ENCODE peak calls at places on chromosomes 13 and 19, in four cellular contexts. U, V, B and C are unnamed samples.

GRCh38 chr13:54248306-54248705 is 1219.7 kb downstream of the OLFM4 start:
- DNase-seq in U (no peak), V (no peak), B (no peak), C (no peak)

GRCh38 chr19:12779162-12779993 is 4.0 kb upstream of the HOOK2 start:
- DNase-seq in U (no peak), V (peak; percentile 95), B (no peak), C (no peak)

GRCh38 chr19:44851427-44851826 is 5.3 kb downstream of the NECTIN2 start:
- DNase-seq in U (no peak), V (no peak), B (no peak), C (no peak)

GRCh38 chr19:56108447-56109195 is 12.5 kb downstream of the ZNF787 start:
- DNase-seq in U (no peak), V (peak; percentile 76), B (no peak), C (no peak)

GRCh38 chr19:19209372-19209771 is 2.4 kb upstream of the NCAN start:
- DNase-seq in U (no peak), V (no peak), B (no peak), C (no peak)

GRCh38 chr19:51712461-51713081 is 11.2 kb downstream of the HAS1 start:
- DNase-seq in U (no peak), V (peak; percentile 67), B (no peak), C (no peak)

GRCh38 chr19:15291089-15291488 is 41.2 kb downstream of the BRD4 start:
- DNase-seq in U (no peak), V (no peak), B (no peak), C (no peak)

GRCh38 chr19:9913237-9914000 is 22.9 kb downstream of the OLFM2 start:
- DNase-seq in U (no peak), V (no peak), B (no peak), C (peak; percentile 66)

GRCh38 chr19:35162471-35163326 is 8.2 kb downstream of the FXYD5 start:
- DNase-seq in U (no peak), V (no peak), B (no peak), C (no peak)

DNA sequence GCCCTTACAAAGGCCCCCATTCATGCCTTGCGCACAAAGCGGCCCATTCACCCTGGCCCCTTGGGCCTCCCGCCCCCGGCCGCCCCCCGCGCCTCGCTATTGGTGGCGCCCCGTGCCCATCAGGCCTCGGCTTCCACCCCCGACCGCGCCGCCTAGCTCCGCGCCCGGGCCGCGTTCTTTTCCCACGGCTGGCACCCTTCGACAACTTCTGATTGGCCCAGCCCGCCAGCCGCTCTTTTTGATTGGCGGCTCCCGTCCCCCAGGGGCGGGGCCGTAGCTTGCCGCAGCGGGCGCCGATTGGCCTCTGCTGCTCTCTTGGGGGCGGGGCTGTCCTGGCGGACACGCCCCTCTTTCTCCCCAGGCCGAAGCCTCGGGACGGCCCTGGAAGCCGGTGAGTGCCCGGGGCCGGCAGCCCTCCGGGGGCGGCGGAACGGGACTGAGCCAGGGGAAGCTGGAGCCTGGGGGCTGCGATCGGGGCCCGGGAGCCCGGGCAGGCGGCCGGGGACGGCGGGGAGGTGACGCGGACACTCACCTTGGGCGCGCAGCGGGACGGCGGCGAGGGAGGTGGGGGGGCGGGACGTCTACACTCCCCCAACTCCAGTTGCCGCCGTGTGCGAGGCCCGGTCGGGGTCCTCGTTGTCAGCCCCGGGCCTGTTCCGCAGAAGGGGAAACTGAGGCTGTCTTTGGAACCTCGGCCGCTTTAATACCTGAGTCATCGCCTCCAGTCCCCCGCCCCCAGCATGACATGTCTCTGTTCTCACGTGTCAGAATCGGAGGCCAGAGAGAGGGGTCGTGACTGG is at the start of gene MYH14:
- DNase-seq in U (peak; percentile 70), V (peak; percentile 3), B (peak; percentile 95), C (peak; percentile 93)
- TF ChIP-seq CTCF in U (no peak), V (no peak), B (no peak), C (no peak)

GRCh38 chr19:16853066-16853465 is 23.9 kb downstream of the SIN3B start:
- DNase-seq in U (no peak), V (no peak), B (no peak), C (no peak)
- TF ChIP-seq CTCF in U (no peak), V (no peak), B (no peak), C (no peak)

DNA sequence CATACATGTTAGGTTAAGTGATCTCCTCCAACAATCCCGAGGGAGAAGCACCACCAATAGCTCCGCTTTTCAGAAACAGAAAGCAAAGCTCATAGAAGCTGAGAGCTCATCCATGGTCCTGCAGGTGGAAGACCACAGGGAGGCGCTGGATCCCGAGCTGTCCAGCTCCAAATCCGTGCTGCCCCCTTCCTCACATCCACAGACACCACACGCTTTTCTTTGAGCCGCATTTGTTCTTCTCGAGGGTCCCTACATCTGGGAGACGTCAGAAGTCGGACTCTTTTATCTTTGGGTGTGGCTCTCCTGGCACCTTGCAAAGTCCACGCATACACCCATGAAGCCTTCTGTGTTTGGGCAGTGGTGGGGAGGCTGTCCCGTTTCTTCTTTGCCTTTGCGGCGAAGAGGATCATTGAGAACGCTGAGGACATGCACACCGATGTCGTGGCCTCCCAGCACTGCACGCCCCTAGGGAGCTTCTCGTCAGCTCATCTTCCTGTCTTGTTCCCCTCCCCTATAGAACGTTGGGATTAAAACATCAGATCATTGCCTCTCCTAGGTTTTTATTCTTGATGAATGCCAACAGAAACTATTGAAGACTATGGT is 184.8 kb downstream of the TEX29 start:
- DNase-seq in U (no peak), V (no peak), B (no peak), C (peak; percentile 66)
- TF ChIP-seq CTCF in U (peak; percentile 61), V (no peak), B (peak; percentile 17), C (peak; percentile 63)

DNA sequence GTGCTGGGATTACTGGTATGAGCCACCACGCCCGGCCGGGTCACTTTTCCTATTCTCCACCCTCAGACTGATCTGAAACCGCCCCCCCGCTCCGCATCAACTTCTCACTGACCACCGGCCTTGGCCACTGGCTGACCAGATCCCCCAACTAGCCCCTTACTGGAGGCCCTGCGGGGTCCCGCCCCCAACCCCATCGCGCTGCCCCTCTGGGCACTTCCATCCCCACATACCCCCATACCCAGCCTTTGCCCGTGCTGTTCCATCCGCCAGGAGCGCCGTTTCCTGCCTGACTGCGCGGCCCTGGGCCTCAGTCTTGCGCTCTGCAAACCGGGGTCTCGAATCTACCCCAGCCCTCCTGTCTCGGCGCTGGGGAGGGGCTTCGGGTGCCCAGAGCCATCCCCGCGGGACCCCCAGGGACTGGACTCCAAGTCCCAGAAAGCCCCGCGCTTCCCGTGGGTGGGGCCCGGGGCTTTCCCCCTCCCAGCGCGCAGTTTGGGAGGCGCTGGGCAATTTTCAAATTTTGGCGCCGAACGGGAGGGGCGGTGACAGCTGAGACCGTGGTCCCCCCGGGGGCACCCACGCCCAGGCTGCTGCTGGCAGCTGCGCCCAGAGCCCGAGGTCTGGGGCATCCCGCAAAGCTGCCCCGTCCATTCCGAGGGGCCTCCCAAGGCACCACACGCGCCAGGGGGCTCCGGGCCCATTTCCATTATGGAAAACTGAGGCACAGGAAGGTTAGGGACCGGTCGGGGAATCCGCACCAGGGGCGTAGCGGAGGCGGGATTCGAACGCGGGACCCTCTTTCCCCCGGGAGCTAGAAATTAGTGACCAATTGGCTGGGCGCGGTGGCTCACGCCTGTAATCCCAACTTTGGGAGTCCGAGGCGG is 5.2 kb upstream of the LMNB2 start:
- DNase-seq in U (no peak), V (peak; percentile 55), B (peak; percentile 42), C (peak; percentile 63)
- TF ChIP-seq CTCF in U (peak; percentile 44), V (peak; percentile 20), B (no peak), C (no peak)

DNA sequence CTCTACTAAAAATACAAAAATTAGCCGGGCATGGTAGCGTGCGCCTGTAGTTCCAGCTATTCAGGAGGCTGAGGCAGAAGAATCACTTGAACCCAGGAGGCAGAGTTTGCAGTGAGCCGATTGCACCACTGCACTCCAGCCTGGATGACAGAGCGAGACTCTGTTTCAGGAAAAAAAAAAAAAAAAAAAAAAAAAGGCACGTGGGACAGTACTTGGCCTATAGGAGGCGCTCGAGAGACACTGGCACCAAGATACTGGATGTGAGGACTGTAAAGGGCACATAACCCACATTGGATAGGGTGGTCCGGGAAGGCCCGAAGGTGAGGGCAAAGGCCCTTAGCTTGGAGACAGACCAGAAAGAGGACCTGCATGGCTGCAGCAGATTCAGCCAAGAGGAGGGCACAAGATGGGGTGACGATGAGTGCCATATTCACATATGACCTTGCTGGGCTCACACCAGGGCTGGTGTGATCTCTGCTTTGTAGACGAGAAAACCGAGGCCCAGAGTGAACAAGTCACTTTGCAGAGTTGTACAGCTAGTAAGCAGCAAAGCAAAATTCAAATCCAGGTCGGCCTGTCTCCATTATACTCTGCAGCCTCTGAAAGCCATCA is 89.4 kb downstream of the DPF1 start:
- DNase-seq in U (no peak), V (peak; percentile 60), B (no peak), C (peak; percentile 48)
- TF ChIP-seq CTCF in U (peak; percentile 76), V (peak; percentile 67), B (peak; percentile 42), C (peak; percentile 65)

GRCh38 chr13:21051675-21052074 is 9.7 kb downstream of the LATS2 start:
- DNase-seq in U (no peak), V (no peak), B (no peak), C (no peak)
- TF ChIP-seq CTCF in U (no peak), V (no peak), B (no peak), C (no peak)

GRCh38 chr13:45690636-45691035 is 11.5 kb upstream of the CBY2 start:
- DNase-seq in U (no peak), V (no peak), B (no peak), C (no peak)
- TF ChIP-seq CTCF in U (no peak), V (no peak), B (no peak), C (no peak)

GRCh38 chr13:70769771-70770326 is 661.6 kb upstream of the KLHL1 start:
- DNase-seq in U (no peak), V (no peak), B (no peak), C (no peak)
- TF ChIP-seq CTCF in U (no peak), V (no peak), B (no peak), C (no peak)

DNA sequence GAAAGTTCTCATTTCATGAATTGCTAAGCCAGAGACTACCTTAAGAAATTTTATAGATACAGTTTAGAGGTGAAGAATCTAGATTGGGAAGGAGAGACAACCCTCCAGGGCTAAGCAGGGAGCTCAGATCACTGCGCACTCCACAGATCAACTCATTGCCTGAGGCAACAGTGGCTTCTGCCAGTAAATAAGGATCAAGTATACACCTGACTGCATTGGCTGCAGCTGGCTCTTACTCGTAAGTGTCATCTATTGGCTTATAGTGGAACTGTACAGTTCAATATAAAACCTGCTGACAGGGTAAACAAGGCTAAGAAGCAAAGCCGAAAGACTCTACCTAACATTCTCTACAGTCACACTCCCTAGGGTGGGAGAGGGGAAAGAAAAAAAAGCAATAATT is 18.0 kb upstream of the C1QTNF9B start:
- DNase-seq in U (no peak), V (no peak), B (no peak), C (no peak)
- TF ChIP-seq CTCF in U (no peak), V (no peak), B (no peak), C (no peak)